ENCODE peak calls at places on chromosomes 3 and 15, in nine cellular contexts. I is stimulated activated CD8-positive, alpha-beta memory T cell treated with anti-CD3 and anti-CD28 coated beads, Interleukin-7, amount 100 ng/mL, for 24 hours; J is GM20000; X is PC-3; Q is AG08396; K is substantia nigra; M is stimulated activated naive CD4-positive, alpha-beta T cell treated with Interleukin-2 at 50 U/mL for 16 hours; T is fibroblast of gingiva; L is activated CD4-positive, alpha-beta T cell treated with anti-CD3 and anti-CD28 coated beads, Interleukin-2, amount 50 U/mL, for 1 hour. G is an unnamed sample.
A peak's percentile ranks its signal among the peaks of the same experiment; 100 is the strongest.

GRCh38 chr3:195095035-195095703 is 175.8 kb downstream of the XXYLT1 start:
- DNase-seq in I (no peak), J (peak; percentile 78), X (no peak), Q (no peak), K (no peak), M (no peak), T (no peak), L (no peak), G (no peak)

GRCh38 chr3:21551019-21551418 is 200.0 kb downstream of the ZNF385D start:
- DNase-seq in I (no peak), J (no peak), X (peak; percentile 38), Q (no peak), K (no peak), M (no peak), T (no peak), L (no peak), G (no peak)

GRCh38 chr3:56769125-56769709 is 32.5 kb downstream of the ARHGEF3 start:
- DNase-seq in I (no peak), J (no peak), X (no peak), Q (no peak), K (no peak), M (no peak), T (no peak), L (no peak), G (no peak)

GRCh38 chr3:127639173-127640030 is 10.4 kb downstream of the PODXL2 start:
- DNase-seq in I (no peak), J (no peak), X (peak; percentile 37), Q (peak; percentile 29), K (no peak), M (no peak), T (peak; percentile 20), L (no peak), G (no peak)

GRCh38 chr3:183532620-183533409 is 22.7 kb downstream of the KLHL6 start:
- DNase-seq in I (no peak), J (no peak), X (no peak), Q (no peak), K (no peak), M (no peak), T (no peak), L (no peak), G (no peak)

GRCh38 chr15:40999190-40999589 is 45.9 kb downstream of the CHAC1 start:
- DNase-seq in I (no peak), J (no peak), X (peak; percentile 96), Q (peak; percentile 40), K (no peak), M (no peak), T (peak; percentile 42), L (no peak), G (no peak)

GRCh38 chr3:122435950-122436349 is 20.1 kb upstream of the WDR5B start:
- DNase-seq in I (no peak), J (no peak), X (no peak), Q (no peak), K (no peak), M (no peak), T (no peak), L (no peak), G (no peak)

GRCh38 chr15:49888727-49889126 is 230.3 kb downstream of the ATP8B4 start:
- DNase-seq in I (no peak), J (no peak), X (no peak), Q (no peak), K (no peak), M (no peak), T (no peak), L (no peak), G (no peak)

GRCh38 chr15:95252404-95252803 is 1021.0 kb downstream of the MCTP2 start:
- DNase-seq in I (no peak), J (no peak), X (peak; percentile 38), Q (no peak), K (no peak), M (no peak), T (no peak), L (no peak), G (no peak)

GRCh38 chr3:48472673-48472922 is 26.1 kb downstream of the ATRIP start:
- DNase-seq in I (peak; percentile 19), J (no peak), X (peak; percentile 65), Q (no peak), K (no peak), M (no peak), T (no peak), L (no peak), G (no peak)

GRCh38 chr3:45132568-45133211 is 13.5 kb downstream of the CDCP1 start:
- DNase-seq in I (no peak), J (no peak), X (no peak), Q (no peak), K (no peak), M (no peak), T (no peak), L (no peak), G (no peak)

GRCh38 chr3:115341208-115341607 is 194.1 kb upstream of the ZBTB20 start:
- DNase-seq in I (no peak), J (no peak), X (peak; percentile 80), Q (peak; percentile 23), K (no peak), M (no peak), T (peak; percentile 51), L (no peak), G (no peak)

GRCh38 chr3:146679995-146680394 is 74.8 kb upstream of the PLSCR5 start:
- DNase-seq in I (no peak), J (no peak), X (no peak), Q (no peak), K (no peak), M (no peak), T (no peak), L (no peak), G (no peak)

GRCh38 chr15:89799925-89800500 is 14.6 kb downstream of the ANPEP start:
- DNase-seq in I (no peak), J (no peak), X (no peak), Q (no peak), K (no peak), M (no peak), T (no peak), L (no peak), G (no peak)

GRCh38 chr3:195771651-195772300 is 40.0 kb downstream of the MUC4 start:
- DNase-seq in I (no peak), J (peak; percentile 15), X (no peak), Q (no peak), K (no peak), M (no peak), T (no peak), L (no peak), G (no peak)

GRCh38 chr15:51620647-51621046 is 1.9 kb downstream of the DMXL2 start:
- DNase-seq in I (no peak), J (peak; percentile 25), X (no peak), Q (no peak), K (no peak), M (no peak), T (no peak), L (no peak), G (peak; percentile 2)

GRCh38 chr3:99418709-99419108 is 219.7 kb upstream of the COL8A1 start:
- DNase-seq in I (no peak), J (peak; percentile 30), X (no peak), Q (no peak), K (no peak), M (no peak), T (no peak), L (no peak), G (no peak)

GRCh38 chr3:90007786-90008499 is 900.5 kb downstream of the EPHA3 start:
- DNase-seq in I (no peak), J (no peak), X (no peak), Q (no peak), K (no peak), M (no peak), T (peak; percentile 93), L (no peak), G (no peak)

GRCh38 chr3:143644370-143645089 is 203.7 kb downstream of the SLC9A9 start:
- DNase-seq in I (no peak), J (peak; percentile 43), X (peak; percentile 74), Q (peak; percentile 56), K (no peak), M (no peak), T (peak; percentile 87), L (no peak), G (peak; percentile 63)

GRCh38 chr3:71276531-71276930 is 307.0 kb downstream of the FOXP1 start:
- DNase-seq in I (no peak), J (no peak), X (no peak), Q (no peak), K (no peak), M (no peak), T (no peak), L (no peak), G (no peak)

GRCh38 chr3:9779721-9780450 is 10.1 kb upstream of the CAMK1 start:
- DNase-seq in I (no peak), J (peak; percentile 61), X (no peak), Q (no peak), K (no peak), M (peak; percentile 21), T (no peak), L (no peak), G (no peak)

GRCh38 chr3:195078891-195079440 is 192.0 kb downstream of the XXYLT1 start:
- DNase-seq in I (no peak), J (no peak), X (no peak), Q (no peak), K (no peak), M (no peak), T (no peak), L (no peak), G (no peak)

GRCh38 chr3:46271910-46272309 is 29.6 kb downstream of the CCR3 start:
- DNase-seq in I (no peak), J (no peak), X (peak; percentile 55), Q (no peak), K (no peak), M (no peak), T (no peak), L (no peak), G (no peak)

GRCh38 chr3:17243616-17244015 is 358.9 kb downstream of the PLCL2 start:
- DNase-seq in I (no peak), J (no peak), X (no peak), Q (no peak), K (no peak), M (no peak), T (no peak), L (no peak), G (no peak)

GRCh38 chr15:69265347-69265955 is 33.3 kb upstream of the PAQR5 start:
- DNase-seq in I (no peak), J (no peak), X (peak; percentile 58), Q (no peak), K (no peak), M (no peak), T (no peak), L (no peak), G (no peak)

GRCh38 chr15:66287461-66288055 is 5.8 kb upstream of the DIS3L start:
- DNase-seq in I (no peak), J (peak; percentile 38), X (peak; percentile 55), Q (peak; percentile 23), K (no peak), M (no peak), T (peak; percentile 39), L (no peak), G (peak; percentile 9)

GRCh38 chr3:185959609-185960517 is 22.0 kb upstream of the TRA2B start:
- DNase-seq in I (no peak), J (no peak), X (peak; percentile 75), Q (peak; percentile 32), K (no peak), M (no peak), T (peak; percentile 93), L (no peak), G (peak; percentile 85)

GRCh38 chr3:32401541-32402052 is 9.9 kb downstream of the CMTM7 start:
- DNase-seq in I (no peak), J (peak; percentile 73), X (peak; percentile 87), Q (peak; percentile 80), K (peak; percentile 11), M (peak; percentile 44), T (peak; percentile 72), L (peak; percentile 61), G (peak; percentile 65)

GRCh38 chr3:99534951-99535704 is 103.3 kb upstream of the COL8A1 start:
- DNase-seq in I (no peak), J (peak; percentile 7), X (peak; percentile 71), Q (peak; percentile 6), K (no peak), M (no peak), T (peak; percentile 84), L (no peak), G (no peak)

GRCh38 chr3:134299185-134299887 is 48.7 kb upstream of the RYK start:
- DNase-seq in I (no peak), J (no peak), X (peak; percentile 43), Q (no peak), K (no peak), M (no peak), T (peak; percentile 34), L (no peak), G (no peak)

GRCh38 chr15:39100106-39100505 is 480.8 kb upstream of the THBS1 start:
- DNase-seq in I (no peak), J (no peak), X (no peak), Q (no peak), K (no peak), M (no peak), T (no peak), L (no peak), G (no peak)